ENCODE peak calls at places on chromosomes 3 and 15, in ten cellular contexts. D, L, C, N, W, J, V, Z, P and M are unnamed samples.

GRCh38 chr15:51493892-51494291 is 128.7 kb downstream of the DMXL2 start:
- DNase-seq in L (no peak), Z (no peak), N (no peak), V (no peak), W (no peak), J (no peak), D (peak), C (no peak), P (no peak), M (no peak)

GRCh38 chr15:50181206-50181982 is 602 bp upstream of the SLC27A2 start:
- DNase-seq in D (no peak), C (no peak), L (no peak), J (no peak), N (no peak), W (no peak), V (no peak), P (no peak), Z (no peak), M (peak)

GRCh38 chr3:172716476-172716875 is 5.6 kb upstream of the NCEH1 start:
- DNase-seq in W (no peak), D (no peak), Z (no peak), L (no peak), N (no peak), C (no peak), V (no peak), P (no peak), J (peak), M (no peak)

GRCh38 chr15:99253381-99254090 is 2.3 kb downstream of the LRRC28 start:
- DNase-seq in D (peak), J (no peak), W (peak), L (peak), P (no peak), C (no peak), Z (no peak), N (peak), V (peak), M (no peak)

GRCh38 chr15:35308802-35309201 is 223.7 kb upstream of the NANOGP8 start:
- DNase-seq in W (peak), P (no peak), C (no peak), N (peak), V (peak), L (peak), Z (no peak), J (no peak), D (peak), M (no peak)

GRCh38 chr15:62464705-62465104 is 299.6 kb upstream of the C2CD4B start:
- DNase-seq in C (no peak), N (no peak), P (no peak), V (no peak), W (no peak), D (peak), J (no peak), Z (no peak), L (peak), M (no peak)

GRCh38 chr3:53346514-53346913 is 829 bp downstream of the DCP1A start:
- DNase-seq in W (no peak), L (peak), V (no peak), D (no peak), N (no peak), J (no peak), C (no peak), P (no peak), Z (no peak), M (no peak)

GRCh38 chr3:32480596-32480995 is 22.1 kb downstream of the CMTM6 start:
- DNase-seq in D (peak), J (no peak), Z (no peak), L (no peak), N (no peak), P (no peak), V (no peak), C (no peak), W (no peak), M (no peak)

GRCh38 chr3:157190242-157190876 is 30.4 kb upstream of the CCNL1 start:
- DNase-seq in L (no peak), V (no peak), W (no peak), D (no peak), Z (no peak), N (no peak), J (no peak), C (no peak), P (no peak), M (no peak)

GRCh38 chr3:195203631-195204030 is 67.3 kb downstream of the XXYLT1 start:
- DNase-seq in J (no peak), P (peak), L (no peak), N (no peak), Z (no peak), V (no peak), C (no peak), W (no peak), D (no peak), M (no peak)

GRCh38 chr3:170725285-170725731 is 139.4 kb upstream of the SLC7A14 start:
- DNase-seq in L (no peak), P (no peak), Z (no peak), N (no peak), W (no peak), C (no peak), V (no peak), D (peak), J (no peak), M (no peak)

GRCh38 chr15:68376447-68377060 is 55.4 kb downstream of the ITGA11 start:
- DNase-seq in N (no peak), D (no peak), Z (no peak), L (no peak), J (no peak), V (no peak), W (no peak), P (no peak), C (no peak), M (no peak)

GRCh38 chr3:11543141-11543947 is 100.4 kb downstream of the VGLL4 start:
- DNase-seq in Z (no peak), P (no peak), J (peak), N (no peak), C (peak), W (no peak), L (no peak), V (no peak), D (no peak), M (no peak)